ENCODE peak calls at places on chromosomes 6 and 20, in nine cellular contexts. G is cerebellar cortex; L is left cardiac atrium; D is stimulated activated CD8-positive, alpha-beta memory T cell treated with anti-CD3 and anti-CD28 coated beads, Interleukin-15, amount 100 ng/mL, for 24 hours; Z is stimulated activated CD4-positive, alpha-beta T cell treated with anti-CD3 and anti-CD28 coated beads, Interleukin-1b, Interleukin-23, amount 100 ng/mL, for 48 hours; Y is NCI-H1105; Q is GM23248; R is activated T-cell treated with anti-CD3 and anti-CD28 coated beads, Interleukin-2, amount 50 U/mL, for 48 hours; I is activated T-helper 2 cell treated with anti-CD3 and anti-CD28 coated beads, Interferon-gamma antibody, Interleukin-2, Interleukin-4, amounts not matched to agents 10 μg/mL and 5 μg/mL and 100 μg/mL, durations not matched to agents 14 hours and 24 hours and 36 hours. P is an unnamed sample.

GRCh38 chr6:97594834-97595233 is 311.8 kb upstream of the MMS22L start:
- DNase-seq in G (no peak), L (no peak), D (no peak), Z (no peak), Y (no peak), Q (peak; percentile 84), R (no peak), I (no peak), P (no peak)

GRCh38 chr20:46787986-46788762 is 78.7 kb downstream of the SLC2A10 start:
- DNase-seq in G (no peak), L (no peak), D (no peak), Z (no peak), Y (no peak), Q (peak; percentile 25), R (no peak), I (no peak), P (no peak)

GRCh38 chr6:11370191-11371018 is 137.9 kb upstream of the NEDD9 start:
- DNase-seq in G (no peak), L (no peak), D (no peak), Z (no peak), Y (no peak), Q (no peak), R (no peak), I (no peak), P (no peak)

GRCh38 chr6:6176132-6176531 is 144.3 kb downstream of the F13A1 start:
- DNase-seq in G (no peak), L (no peak), D (no peak), Z (no peak), Y (no peak), Q (no peak), R (no peak), I (no peak), P (no peak)

GRCh38 chr6:43989556-43990248 is 137.6 kb downstream of the MRPL14 start:
- DNase-seq in G (no peak), L (no peak), D (no peak), Z (no peak), Y (no peak), Q (no peak), R (no peak), I (no peak), P (no peak)

GRCh38 chr20:6739406-6739805 is 28.1 kb upstream of the BMP2 start:
- DNase-seq in G (no peak), L (no peak), D (no peak), Z (no peak), Y (no peak), Q (no peak), R (no peak), I (no peak), P (no peak)

GRCh38 chr6:81384921-81385320 is 367.6 kb downstream of the TENT5A start:
- DNase-seq in G (no peak), L (no peak), D (no peak), Z (no peak), Y (no peak), Q (peak; percentile 35), R (no peak), I (no peak), P (no peak)

GRCh38 chr6:155177369-155177961 is 86.3 kb upstream of the CLDN20 start:
- DNase-seq in G (peak; percentile 65), L (no peak), D (no peak), Z (no peak), Y (peak; percentile 68), Q (peak; percentile 78), R (no peak), I (no peak), P (no peak)

GRCh38 chr6:26330835-26331808 is 33.9 kb upstream of the BTN3A2 start:
- DNase-seq in G (peak; percentile 70), L (no peak), D (no peak), Z (peak; percentile 62), Y (no peak), Q (peak; percentile 33), R (peak; percentile 81), I (peak; percentile 41), P (peak; percentile 75)

GRCh38 chr20:52484438-52484837 is 292.9 kb upstream of the ZFP64 start:
- DNase-seq in G (no peak), L (no peak), D (no peak), Z (no peak), Y (no peak), Q (peak; percentile 82), R (no peak), I (no peak), P (no peak)

GRCh38 chr6:27617700-27618689 is 145.1 kb upstream of the ZNF184 start:
- DNase-seq in G (peak; percentile 61), L (no peak), D (no peak), Z (peak; percentile 26), Y (peak; percentile 16), Q (peak; percentile 64), R (peak; percentile 39), I (no peak), P (no peak)

GRCh38 chr20:50276119-50277063 is 85.8 kb downstream of the CEBPB start:
- DNase-seq in G (no peak), L (no peak), D (no peak), Z (no peak), Y (no peak), Q (no peak), R (no peak), I (no peak), P (no peak)

GRCh38 chr20:37406010-37406998 is 60.4 kb downstream of the SRC start:
- DNase-seq in G (peak; percentile 31), L (peak; percentile 46), D (peak; percentile 22), Z (peak; percentile 18), Y (peak; percentile 66), Q (peak; percentile 75), R (peak; percentile 67), I (no peak), P (peak; percentile 80)